ENCODE peak calls at places on chromosomes 6 and 20, in eight cellular contexts. M is lower lobe of right lung, G is right cardiac atrium, H is cardiac muscle cell, Z is mesendoderm, O is aorta, R is neuronal stem cell, I is GM23338. E is an unnamed sample.

GRCh38 chr6:13406051-13406477 is 77.7 kb upstream of the TBC1D7 start:
- DNase-seq in G (no peak), Z (no peak), I (no peak), O (no peak), M (no peak), H (no peak), R (no peak), E (no peak)

GRCh38 chr6:127956260-127956888 is 55.5 kb upstream of the THEMIS start:
- DNase-seq in I (peak), G (no peak), R (no peak), M (no peak), O (no peak), Z (peak), H (no peak), E (peak)

GRCh38 chr20:40683221-40683893 is 5.7 kb downstream of the MAFB start:
- DNase-seq in I (peak), R (peak), Z (peak), G (peak), M (peak), O (peak), H (peak), E (peak)

GRCh38 chr20:8933391-8933807 is 135.5 kb upstream of the PLCB4 start:
- DNase-seq in G (no peak), O (no peak), M (no peak), R (peak), I (peak), H (no peak), Z (peak), E (no peak)

GRCh38 chr6:56849876-56850275 is 105.0 kb upstream of the BEND6 start:
- DNase-seq in O (peak), R (no peak), M (no peak), I (peak), H (no peak), Z (peak), G (no peak), E (no peak)

GRCh38 chr6:37483917-37484785 is 15.5 kb downstream of the CCDC167 start:
- DNase-seq in O (peak), G (peak), Z (peak), R (peak), M (peak), I (peak), H (peak), E (peak)

GRCh38 chr6:101163611-101164010 is 229.9 kb upstream of the GRIK2 start:
- DNase-seq in Z (no peak), R (no peak), H (no peak), M (no peak), O (no peak), I (peak), G (no peak), E (no peak)

GRCh38 chr6:52407467-52407866 is 12.7 kb upstream of the EFHC1 start:
- DNase-seq in O (no peak), R (peak), G (no peak), I (peak), Z (peak), M (no peak), H (peak), E (peak)

GRCh38 chr20:44057698-44058675 is 129.0 kb downstream of the JPH2 start:
- DNase-seq in R (no peak), G (no peak), O (no peak), Z (peak), H (no peak), I (no peak), M (no peak), E (no peak)

GRCh38 chr6:169529931-169530761 is 171.7 kb downstream of the WDR27 start:
- DNase-seq in O (peak), H (no peak), G (no peak), Z (no peak), M (peak), R (no peak), I (no peak), E (no peak)

GRCh38 chr6:18062733-18063132 is 59.7 kb downstream of the NHLRC1 start:
- DNase-seq in O (no peak), I (no peak), M (no peak), Z (no peak), G (no peak), R (no peak), H (no peak), E (no peak)

GRCh38 chr6:169101981-169102380 is 151.7 kb downstream of the THBS2 start:
- DNase-seq in G (no peak), Z (no peak), R (no peak), M (no peak), I (no peak), O (no peak), H (no peak), E (no peak)

GRCh38 chr6:16104624-16105023 is 24.3 kb upstream of the MYLIP start:
- DNase-seq in R (no peak), G (no peak), H (no peak), M (no peak), Z (no peak), O (no peak), I (no peak), E (no peak)

GRCh38 chr20:36105731-36106226 is 48.8 kb upstream of the EPB41L1 start:
- DNase-seq in M (peak), O (no peak), Z (no peak), I (no peak), G (no peak), R (no peak), H (no peak), E (no peak)

GRCh38 chr6:133761706-133762105 is 127.2 kb upstream of the TCF21 start:
- DNase-seq in H (no peak), G (no peak), O (no peak), Z (no peak), M (no peak), I (no peak), R (no peak), E (peak)

GRCh38 chr6:106525111-106525884 is 104.0 kb downstream of the RTN4IP1 start:
- DNase-seq in R (no peak), H (no peak), Z (no peak), O (no peak), M (no peak), G (no peak), I (no peak), E (peak)

GRCh38 chr20:48629960-48630315 is 197.9 kb downstream of the PREX1 start:
- DNase-seq in I (no peak), M (peak), G (no peak), R (no peak), H (no peak), O (no peak), Z (no peak), E (no peak)

GRCh38 chr6:106247733-106248132 is 77.8 kb downstream of the ATG5 start:
- DNase-seq in M (no peak), Z (no peak), G (no peak), O (no peak), I (no peak), R (no peak), H (no peak), E (no peak)

GRCh38 chr20:53660947-53661381 is 67.3 kb upstream of the ZNF217 start:
- DNase-seq in O (no peak), M (no peak), G (no peak), H (no peak), Z (no peak), R (no peak), I (peak), E (no peak)

GRCh38 chr20:43916875-43917371 is 2.3 kb downstream of the TOX2 start:
- DNase-seq in M (no peak), Z (peak), H (no peak), R (no peak), O (no peak), I (peak), G (no peak), E (no peak)

GRCh38 chr20:37986873-37987601 is 46.2 kb downstream of the TTI1 start:
- DNase-seq in O (peak), M (peak), G (peak), R (peak), I (peak), Z (peak), H (peak), E (no peak)

GRCh38 chr20:47551240-47551639 is 49.6 kb downstream of the NCOA3 start:
- DNase-seq in H (no peak), I (no peak), Z (no peak), O (no peak), M (no peak), R (no peak), G (no peak), E (no peak)

GRCh38 chr6:139648430-139649000 is 274.1 kb upstream of the CITED2 start:
- DNase-seq in I (no peak), Z (no peak), O (no peak), M (no peak), H (no peak), G (no peak), R (no peak), E (no peak)

GRCh38 chr20:10665791-10666190 is 8.0 kb downstream of the JAG1 start:
- DNase-seq in H (no peak), I (no peak), G (no peak), R (no peak), Z (peak), M (no peak), O (no peak), E (peak)

GRCh38 chr6:138410972-138411667 is 7.1 kb downstream of the HEBP2 start:
- DNase-seq in M (no peak), O (no peak), G (no peak), Z (no peak), H (no peak), I (no peak), R (no peak), E (peak)

GRCh38 chr6:114083251-114083650 is 112.3 kb upstream of the HDAC2 start:
- DNase-seq in Z (peak), O (no peak), I (no peak), M (no peak), H (no peak), G (no peak), R (no peak), E (no peak)

GRCh38 chr6:80566361-80566760 is 459.9 kb downstream of the BCKDHB start:
- DNase-seq in H (no peak), I (no peak), M (no peak), O (no peak), G (no peak), Z (no peak), R (no peak), E (no peak)

GRCh38 chr6:100553243-100553642 is 88.5 kb upstream of the SIM1 start:
- DNase-seq in M (no peak), I (no peak), O (no peak), G (no peak), R (no peak), Z (peak), H (no peak), E (no peak)

GRCh38 chr6:161498359-161498758 is 224.5 kb upstream of the AGPAT4 start:
- DNase-seq in R (peak), O (no peak), H (peak), Z (peak), G (no peak), I (peak), M (no peak), E (peak)

GRCh38 chr6:170394980-170395379 is 88.4 kb downstream of the FAM120B start:
- DNase-seq in O (no peak), M (no peak), R (no peak), I (no peak), H (no peak), G (no peak), Z (no peak), E (no peak)

GRCh38 chr6:155444120-155444917 is 11.3 kb downstream of the NOX3 start:
- DNase-seq in G (no peak), H (no peak), O (no peak), Z (peak), I (no peak), M (no peak), R (no peak), E (no peak)

GRCh38 chr20:56433221-56433879 is 21.3 kb downstream of the CASS4 start:
- DNase-seq in I (no peak), Z (no peak), G (no peak), R (no peak), M (no peak), O (no peak), H (no peak), E (no peak)

GRCh38 chr6:147990159-147990558 is 352.5 kb upstream of the SASH1 start:
- DNase-seq in I (no peak), H (no peak), O (no peak), M (no peak), R (no peak), G (no peak), Z (no peak), E (no peak)

GRCh38 chr20:34459209-34459608 is 57.0 kb upstream of the DYNLRB1 start:
- DNase-seq in R (no peak), G (no peak), Z (no peak), M (no peak), H (no peak), I (no peak), O (no peak), E (no peak)

GRCh38 chr20:40689100-40689942 is at the start of gene MAFB:
- DNase-seq in M (peak), R (peak), Z (peak), I (peak), O (peak), G (peak), H (peak), E (peak)

GRCh38 chr6:14439419-14439818 is 321.8 kb downstream of the CD83 start:
- DNase-seq in Z (no peak), H (no peak), G (no peak), I (no peak), R (no peak), O (no peak), M (no peak), E (no peak)

GRCh38 chr6:14441371-14441781 is 323.8 kb downstream of the CD83 start:
- DNase-seq in R (peak), H (peak), G (no peak), I (no peak), M (no peak), O (no peak), Z (no peak), E (no peak)

GRCh38 chr6:14442250-14442649 is 324.7 kb downstream of the CD83 start:
- DNase-seq in H (peak), M (no peak), G (peak), O (no peak), I (no peak), Z (no peak), R (no peak), E (no peak)

GRCh38 chr6:14440891-14441358 is 323.4 kb downstream of the CD83 start:
- DNase-seq in R (no peak), G (no peak), Z (no peak), M (no peak), O (no peak), I (no peak), H (no peak), E (no peak)

DNA sequence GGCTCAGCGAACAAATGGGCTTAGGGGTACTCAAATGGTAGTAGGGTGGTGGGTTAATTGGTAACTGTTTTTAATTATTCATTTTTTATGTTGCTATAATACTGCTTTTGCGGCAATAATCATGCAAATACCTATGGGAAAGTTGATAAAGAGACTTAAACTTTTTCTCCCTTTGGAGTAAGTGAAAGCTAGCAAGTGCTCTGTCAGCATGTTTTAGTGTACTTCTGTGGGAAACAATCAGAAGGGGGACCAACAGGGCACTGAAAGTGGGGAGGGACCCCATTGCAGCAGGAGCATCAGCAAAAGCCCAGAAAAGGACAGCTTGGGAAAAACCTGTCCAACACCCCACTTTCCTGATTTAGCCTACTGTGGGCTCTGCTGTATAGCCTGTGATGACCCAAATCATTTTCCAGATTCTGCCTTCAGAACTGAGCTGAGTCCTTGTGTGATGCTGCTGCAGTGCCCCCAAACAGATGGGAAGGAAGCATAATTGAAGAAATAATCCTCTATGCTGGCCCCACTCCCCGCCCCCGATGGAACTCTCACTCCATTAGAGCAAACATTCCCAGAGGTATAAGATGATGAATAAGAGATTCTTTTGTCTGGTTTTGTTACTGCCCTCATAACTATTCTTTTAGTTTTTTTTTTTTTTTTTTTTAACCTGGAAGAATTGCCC is 322.8 kb downstream of the CD83 start:
- DNase-seq in G (no peak), R (no peak), M (no peak), I (no peak), Z (no peak), O (no peak), H (no peak), E (no peak)
- H3K4me3 ChIP-seq in G (no peak), R (no peak), M (no peak), I (no peak), Z (no peak), O (no peak), H (no peak), E (no peak)

GRCh38 chr6:5423251-5423650 is 161.9 kb downstream of the FARS2 start:
- DNase-seq in G (no peak), H (no peak), R (no peak), Z (no peak), O (no peak), M (no peak), I (no peak), E (no peak)
- H3K4me3 ChIP-seq in G (no peak), H (no peak), R (no peak), Z (no peak), O (no peak), M (no peak), I (no peak), E (no peak)

GRCh38 chr6:76706086-76706485 is 633.6 kb upstream of the IMPG1 start:
- DNase-seq in R (no peak), H (no peak), Z (no peak), M (no peak), G (no peak), O (no peak), I (no peak), E (peak)

GRCh38 chr6:76703786-76704185 is 631.3 kb upstream of the IMPG1 start:
- DNase-seq in M (no peak), H (no peak), O (no peak), I (peak), Z (peak), G (no peak), R (no peak), E (peak)

GRCh38 chr6:76701610-76702009 is 629.1 kb upstream of the IMPG1 start:
- DNase-seq in H (no peak), G (no peak), I (no peak), Z (peak), R (no peak), M (no peak), O (no peak), E (no peak)

GRCh38 chr6:76702187-76702586 is 629.7 kb upstream of the IMPG1 start:
- DNase-seq in G (no peak), O (no peak), R (no peak), M (no peak), I (no peak), Z (peak), H (no peak), E (peak)

DNA sequence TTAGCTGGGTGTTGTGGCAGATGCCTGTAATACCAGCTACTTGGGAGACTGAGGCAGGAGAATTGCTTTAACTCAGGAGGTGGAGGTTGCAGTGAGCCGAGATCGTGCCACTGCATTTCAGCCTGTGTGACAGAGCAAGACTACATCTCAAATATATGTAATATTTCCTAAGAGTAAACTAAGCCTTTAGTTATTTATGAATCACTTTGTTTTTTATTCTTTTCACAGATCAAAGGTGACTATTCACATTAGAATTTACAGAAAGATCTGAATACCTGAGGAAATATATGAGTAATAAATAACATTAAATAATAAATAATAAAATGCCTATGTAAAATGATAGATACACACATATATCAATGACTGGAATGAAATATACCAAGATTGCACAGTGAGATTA is 630.8 kb upstream of the IMPG1 start:
- DNase-seq in M (no peak), R (no peak), I (no peak), H (no peak), O (no peak), Z (no peak), G (no peak), E (peak)
- H3K4me3 ChIP-seq in M (no peak), R (no peak), I (no peak), H (no peak), O (no peak), Z (no peak), G (no peak), E (no peak)

GRCh38 chr20:51978081-51978501 is 175.8 kb upstream of the SALL4 start:
- DNase-seq in M (no peak), O (no peak), G (no peak), R (no peak), Z (no peak), I (no peak), H (no peak), E (peak)

GRCh38 chr20:51980277-51980676 is 178.0 kb upstream of the SALL4 start:
- DNase-seq in M (no peak), I (no peak), R (no peak), G (no peak), O (no peak), Z (no peak), H (no peak), E (no peak)

GRCh38 chr20:51985013-51985415 is 182.7 kb upstream of the SALL4 start:
- DNase-seq in G (no peak), H (no peak), M (no peak), R (no peak), I (peak), O (no peak), Z (peak), E (peak)

DNA sequence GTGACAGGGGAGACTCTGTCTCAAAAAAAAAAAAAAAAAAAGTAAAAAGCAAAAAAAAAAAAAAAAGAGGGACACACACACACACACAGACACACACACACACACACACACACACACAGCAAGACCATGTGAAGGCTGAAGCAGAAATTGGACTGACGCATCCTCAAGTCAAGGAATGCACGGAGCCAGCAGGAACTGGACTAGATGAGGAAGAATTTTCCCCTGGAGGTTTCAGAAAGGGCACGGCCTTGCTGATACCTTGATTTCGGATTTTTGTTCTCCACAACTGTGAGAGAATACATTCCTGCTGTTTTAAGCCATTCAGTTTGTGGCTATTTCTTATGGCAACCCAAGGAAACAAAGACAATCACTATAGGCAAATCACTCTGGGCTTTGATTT is 176.9 kb upstream of the SALL4 start:
- DNase-seq in I (no peak), H (no peak), O (no peak), Z (no peak), G (no peak), R (no peak), M (no peak), E (no peak)
- H3K4me3 ChIP-seq in I (no peak), H (no peak), O (no peak), Z (no peak), G (no peak), R (no peak), M (no peak), E (no peak)

GRCh38 chr20:4830212-4830607 is 108.5 kb downstream of the PRND start:
- DNase-seq in R (no peak), G (no peak), M (no peak), H (no peak), O (no peak), I (no peak), Z (no peak), E (no peak)
- H3K4me3 ChIP-seq in R (no peak), G (no peak), M (no peak), H (no peak), O (no peak), I (no peak), Z (no peak), E (no peak)

GRCh38 chr20:51456511-51457280 is 85.8 kb downstream of the NFATC2 start:
- DNase-seq in G (peak), R (no peak), O (peak), I (peak), Z (peak), M (peak), H (peak), E (peak)
- H3K4me3 ChIP-seq in G (no peak), R (no peak), O (no peak), I (no peak), Z (no peak), M (peak), H (no peak), E (peak)